ENCODE peak calls at places on chromosome 4, in seven cellular contexts. O is HepG2, N is esophagus muscularis mucosa, U is HCT116, I is uterus, X is sigmoid colon, G is stomach. F is an unnamed sample.

GRCh38 chr4:45855857-45856256 is 268.0 kb downstream of the GABRG1 start:
- DNase-seq in O (no peak), N (no peak), U (no peak), I (no peak), X (no peak), G (no peak), F (no peak)

GRCh38 chr4:84582988-84583870 is at the start of gene CDS1:
- DNase-seq in O (no peak), N (no peak), U (no peak), I (peak; percentile 15), X (no peak), G (peak; percentile 77), F (no peak)

GRCh38 chr4:154740462-154740861 is 3.3 kb upstream of the LRAT start:
- DNase-seq in O (no peak), N (no peak), U (no peak), I (no peak), X (no peak), G (no peak), F (no peak)

GRCh38 chr4:186486172-186486571 is 69.2 kb downstream of the MTNR1A start:
- DNase-seq in O (no peak), N (no peak), U (no peak), I (no peak), X (no peak), G (no peak), F (no peak)

GRCh38 chr4:161186750-161187149 is 977.0 kb downstream of the FSTL5 start:
- DNase-seq in O (no peak), N (no peak), U (no peak), I (no peak), X (no peak), G (no peak), F (no peak)

GRCh38 chr4:161376275-161376674 is 787.5 kb downstream of the FSTL5 start:
- DNase-seq in O (no peak), N (no peak), U (no peak), I (no peak), X (no peak), G (no peak), F (no peak)

GRCh38 chr4:26323807-26324206 is 3.0 kb downstream of the RBPJ start:
- DNase-seq in O (no peak), N (no peak), U (no peak), I (no peak), X (no peak), G (no peak), F (no peak)

GRCh38 chr4:153005914-153006381 is 69.8 kb downstream of the FHDC1 start:
- DNase-seq in O (no peak), N (no peak), U (no peak), I (no peak), X (peak; percentile 24), G (no peak), F (no peak)

GRCh38 chr4:78642934-78643333 is 91.4 kb downstream of the ANXA3 start:
- DNase-seq in O (no peak), N (no peak), U (no peak), I (no peak), X (no peak), G (no peak), F (no peak)

GRCh38 chr4:152360045-152360410 is 175.9 kb downstream of the FBXW7 start:
- DNase-seq in O (no peak), N (no peak), U (no peak), I (no peak), X (no peak), G (no peak), F (no peak)

GRCh38 chr4:27791640-27792039 is 931.0 kb downstream of the STIM2 start:
- DNase-seq in O (no peak), N (no peak), U (no peak), I (no peak), X (no peak), G (no peak), F (no peak)

GRCh38 chr4:186887211-186887785 is 163.6 kb upstream of the FAT1 start:
- DNase-seq in O (no peak), N (peak; percentile 66), U (no peak), I (no peak), X (no peak), G (no peak), F (no peak)

GRCh38 chr4:168691621-168692376 is 194.9 kb downstream of the PALLD start:
- DNase-seq in O (no peak), N (no peak), U (no peak), I (peak; percentile 78), X (no peak), G (no peak), F (no peak)

GRCh38 chr4:78797777-78798284 is 21.7 kb downstream of the BMP2K start:
- DNase-seq in O (no peak), N (no peak), U (no peak), I (no peak), X (no peak), G (no peak), F (no peak)

GRCh38 chr4:35125995-35126712 is 1118.2 kb downstream of the ARAP2 start:
- DNase-seq in O (peak; percentile 1), N (no peak), U (no peak), I (no peak), X (no peak), G (no peak), F (no peak)

GRCh38 chr4:187283306-187283705 is 559.6 kb upstream of the FAT1 start:
- DNase-seq in O (no peak), N (no peak), U (no peak), I (no peak), X (no peak), G (no peak), F (no peak)

GRCh38 chr4:160493206-160493605 is 1390.3 kb downstream of the RAPGEF2 start:
- DNase-seq in O (no peak), N (no peak), U (no peak), I (no peak), X (no peak), G (no peak), F (no peak)

GRCh38 chr4:96102541-96103018 is 262.7 kb downstream of the PDHA2 start:
- DNase-seq in O (no peak), N (no peak), U (no peak), I (no peak), X (no peak), G (no peak), F (no peak)

GRCh38 chr4:80434238-80434637 is 98.7 kb downstream of the CFAP299 start:
- DNase-seq in O (no peak), N (no peak), U (no peak), I (no peak), X (no peak), G (no peak), F (no peak)

GRCh38 chr4:106987314-106987713 is 48.8 kb downstream of the DKK2 start:
- DNase-seq in O (no peak), N (no peak), U (no peak), I (no peak), X (no peak), G (no peak), F (no peak)

GRCh38 chr4:28558871-28559270 is 1698.2 kb downstream of the STIM2 start:
- DNase-seq in O (no peak), N (no peak), U (no peak), I (no peak), X (no peak), G (no peak), F (no peak)

GRCh38 chr4:56330691-56331090 is 56.6 kb downstream of the AASDH start:
- DNase-seq in O (no peak), N (no peak), U (no peak), I (no peak), X (no peak), G (no peak), F (no peak)

DNA sequence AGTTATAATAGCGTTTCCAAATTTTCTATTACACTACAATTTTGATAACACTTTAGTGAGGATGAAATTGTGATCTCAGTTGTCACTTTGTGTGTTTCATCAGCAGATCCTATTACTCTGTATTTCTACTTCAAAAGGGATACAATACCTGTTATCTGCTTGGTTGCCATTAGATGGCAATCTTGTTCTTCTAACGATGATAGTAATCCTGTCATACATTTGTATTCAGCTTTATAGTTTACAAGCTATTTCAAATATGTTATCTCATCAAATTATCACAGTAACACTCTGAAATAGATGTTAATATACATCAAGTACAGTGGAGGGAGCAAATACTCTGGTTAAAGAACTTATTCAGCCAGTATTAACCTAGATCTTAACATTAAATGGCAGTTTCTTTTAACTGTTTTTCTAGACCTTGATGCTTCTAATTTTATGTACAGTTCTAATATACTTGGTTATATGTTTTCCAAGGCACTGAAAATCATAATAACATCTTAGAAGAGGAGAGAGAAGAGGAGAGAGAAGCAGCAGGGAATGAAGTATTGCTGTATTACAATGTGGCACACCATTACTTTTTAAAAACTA is 292.0 kb downstream of the CCSER1 start:
- DNase-seq in O (peak; percentile 16), N (no peak), U (peak; percentile 3), I (no peak), X (no peak), G (no peak), F (no peak)
- TF ChIP-seq CTCF in O (peak; percentile 65), N (peak; percentile 29), U (peak; percentile 55), I (peak; percentile 22), X (no peak), G (no peak), F (no peak)

DNA sequence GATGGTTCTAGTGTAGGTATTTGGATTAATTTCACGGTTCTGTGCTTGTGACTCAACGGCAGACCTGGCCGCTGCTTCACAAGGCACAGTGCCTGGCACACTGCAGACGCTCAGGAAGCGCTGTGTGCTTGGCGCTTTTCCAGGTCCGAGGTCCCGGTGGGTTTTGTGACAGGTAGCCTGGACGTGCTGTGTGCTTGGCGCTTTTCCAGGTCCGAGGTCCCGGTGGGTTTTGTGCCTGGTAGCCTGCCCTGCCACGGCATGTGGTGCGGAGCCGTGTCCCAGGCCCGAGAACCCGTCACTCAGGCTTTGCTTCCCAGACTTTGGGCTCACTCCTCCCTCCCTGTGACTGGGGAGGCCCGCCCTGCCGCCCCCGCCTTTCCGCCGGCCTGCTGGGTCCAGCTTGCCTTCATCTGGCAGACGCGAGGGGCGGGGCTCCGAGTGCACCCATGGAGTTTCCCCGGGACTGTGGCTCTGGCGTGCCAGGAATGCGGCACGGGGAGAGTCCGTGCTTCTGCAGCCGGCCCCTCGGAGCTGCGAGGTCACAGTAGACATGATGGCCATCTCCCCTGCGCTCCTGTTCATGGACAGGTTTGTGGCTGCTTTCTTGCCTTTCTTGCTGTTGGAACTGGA is 44.2 kb downstream of the TBC1D14 start:
- DNase-seq in O (no peak), N (no peak), U (peak; percentile 54), I (peak; percentile 79), X (peak; percentile 90), G (peak; percentile 94), F (no peak)
- TF ChIP-seq POLR2A in O (no peak), N (no peak), U (no peak), I (no peak), X (no peak), G (no peak), F (no peak)

GRCh38 chr4:126916626-126917140 is 716.1 kb upstream of the INTU start:
- DNase-seq in O (no peak), N (no peak), U (no peak), I (no peak), X (no peak), G (no peak), F (no peak)
- TF ChIP-seq CTCF in O (no peak), N (peak; percentile 10), U (no peak), I (no peak), X (no peak), G (no peak), F (no peak)

DNA sequence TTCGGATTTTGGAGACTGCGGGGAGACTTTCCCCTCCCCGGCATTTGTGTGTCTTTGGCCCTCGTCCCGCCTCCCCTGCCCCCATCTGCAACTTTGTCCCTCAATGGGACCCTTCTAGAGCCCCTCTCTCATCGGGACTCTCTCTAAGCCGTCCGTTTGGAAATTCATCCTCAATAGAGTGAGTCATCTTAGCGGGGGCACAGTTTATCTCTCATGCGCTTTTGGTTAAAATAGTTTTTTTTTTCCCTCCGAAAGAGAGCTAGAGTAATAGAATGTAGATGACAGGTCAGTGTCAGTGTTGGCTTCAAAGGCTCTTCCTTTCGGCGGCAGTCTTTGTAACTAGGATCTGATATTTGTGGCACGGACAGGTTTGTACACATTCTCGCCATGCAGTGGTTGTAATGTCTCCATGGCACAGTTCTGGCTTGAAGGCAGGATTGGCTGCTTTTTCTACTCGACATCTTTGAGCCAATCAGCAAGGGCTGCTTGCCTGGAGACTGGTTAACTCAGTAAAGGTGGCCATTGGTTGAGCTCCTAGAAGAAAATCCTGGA is 966 bp downstream of the N4BP2 start:
- DNase-seq in O (peak; percentile 97), N (peak; percentile 95), U (peak; percentile 96), I (peak; percentile 88), X (peak; percentile 92), G (peak; percentile 84), F (peak; percentile 96)
- TF ChIP-seq POLR2A in O (peak; percentile 69), N (no peak), U (peak; percentile 66), I (peak; percentile 39), X (no peak), G (no peak), F (no peak)

F was measured in vagina.